ENCODE peak calls at places on chromosome 13, in eight cellular contexts. N, V, S, Q, H, P, L and R are unnamed samples.

GRCh38 chr13:86476656-86477055 is 677.4 kb upstream of the SLITRK6 start:
- DNase-seq in N (no peak), V (no peak), S (no peak), Q (no peak), H (no peak), P (peak; percentile 20), L (no peak), R (no peak)

GRCh38 chr13:75864718-75865117 is 228.6 kb downstream of the LMO7 start:
- DNase-seq in N (no peak), V (no peak), S (no peak), Q (no peak), H (peak; percentile 68), P (no peak), L (no peak), R (no peak)

GRCh38 chr13:34076319-34076718 is 258.4 kb downstream of the RFC3 start:
- DNase-seq in N (no peak), V (no peak), S (no peak), Q (no peak), H (no peak), P (no peak), L (no peak), R (no peak)

GRCh38 chr13:75521956-75522355 is 15.7 kb downstream of the COMMD6 start:
- DNase-seq in N (no peak), V (no peak), S (no peak), Q (no peak), H (no peak), P (no peak), L (no peak), R (no peak)

GRCh38 chr13:97125810-97126738 is 96.1 kb upstream of the MBNL2 start:
- DNase-seq in N (no peak), V (no peak), S (no peak), Q (no peak), H (peak; percentile 54), P (peak; percentile 67), L (peak; percentile 64), R (no peak)

GRCh38 chr13:41639237-41639904 is 182.0 kb downstream of the RGCC start:
- DNase-seq in N (no peak), V (no peak), S (no peak), Q (no peak), H (no peak), P (no peak), L (no peak), R (no peak)

GRCh38 chr13:35162420-35162819 is 220.3 kb downstream of the NBEA start:
- DNase-seq in N (no peak), V (no peak), S (no peak), Q (no peak), H (no peak), P (no peak), L (no peak), R (no peak)

GRCh38 chr13:51797664-51798488 is 6.1 kb downstream of the DHRS12 start:
- DNase-seq in N (no peak), V (no peak), S (peak; percentile 93), Q (no peak), H (peak; percentile 67), P (peak; percentile 80), L (peak; percentile 85), R (no peak)

GRCh38 chr13:70171151-70171550 is 62.9 kb upstream of the KLHL1 start:
- DNase-seq in N (no peak), V (no peak), S (no peak), Q (no peak), H (no peak), P (no peak), L (no peak), R (no peak)

GRCh38 chr13:40165533-40165932 is 500.9 kb downstream of the FOXO1 start:
- DNase-seq in N (no peak), V (no peak), S (no peak), Q (no peak), H (no peak), P (no peak), L (no peak), R (no peak)
- H3K4me3 ChIP-seq in N (no peak overlapping the region), V (no peak overlapping the region), S (no peak overlapping the region), Q (no peak overlapping the region), H (no peak overlapping the region), P (no peak overlapping the region), L (no peak overlapping the region), R (no peak overlapping the region)

DNA sequence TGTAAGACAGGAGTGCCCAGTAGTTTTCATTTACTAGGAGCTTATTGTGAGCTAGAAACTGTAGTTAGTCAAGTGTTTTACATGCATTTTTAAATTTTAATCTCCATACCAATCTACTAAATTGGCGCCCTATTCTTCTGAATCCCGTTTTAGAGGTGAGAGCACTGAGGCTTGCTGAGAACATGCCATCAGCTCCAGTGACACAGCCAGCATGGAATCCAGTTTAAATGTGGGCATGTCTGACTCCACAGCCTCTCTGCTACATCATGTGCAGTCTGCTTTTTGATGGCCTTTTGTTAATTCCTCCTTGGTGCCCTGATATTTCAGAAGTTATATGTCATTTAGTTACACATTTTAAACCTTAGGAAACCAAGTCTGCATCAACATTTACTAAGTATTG is 325.4 kb downstream of the DLEU7 start:
- DNase-seq in N (no peak), V (no peak), S (no peak), Q (no peak), H (no peak), P (no peak), L (no peak), R (no peak)
- H3K4me1 ChIP-seq in N (peaks cover 61% of the 10 kb centered on the region), V (peaks cover 2% of the 10 kb centered on the region), S (peaks cover 24% of the 10 kb centered on the region), Q (no peaks in the 10 kb centered on the region), H (peaks cover 9% of the 10 kb centered on the region), P (peaks cover 38% of the 10 kb centered on the region), L (peaks cover 75% of the 10 kb centered on the region), R (peaks cover 25% of the 10 kb centered on the region)

GRCh38 chr13:110869231-110869804 is 45.6 kb downstream of the ANKRD10 start:
- DNase-seq in N (peak; percentile 46), V (no peak), S (no peak), Q (no peak), H (no peak), P (peak; percentile 77), L (no peak), R (no peak)
- H3K4me3 ChIP-seq in N (no peak overlapping the region), V (no peak overlapping the region), S (no peak overlapping the region), Q (peak overlapping the region; percentile 24), H (no peak overlapping the region), P (peak overlapping the region; percentile 63), L (no peak overlapping the region), R (peak overlapping the region; percentile 50)

DNA sequence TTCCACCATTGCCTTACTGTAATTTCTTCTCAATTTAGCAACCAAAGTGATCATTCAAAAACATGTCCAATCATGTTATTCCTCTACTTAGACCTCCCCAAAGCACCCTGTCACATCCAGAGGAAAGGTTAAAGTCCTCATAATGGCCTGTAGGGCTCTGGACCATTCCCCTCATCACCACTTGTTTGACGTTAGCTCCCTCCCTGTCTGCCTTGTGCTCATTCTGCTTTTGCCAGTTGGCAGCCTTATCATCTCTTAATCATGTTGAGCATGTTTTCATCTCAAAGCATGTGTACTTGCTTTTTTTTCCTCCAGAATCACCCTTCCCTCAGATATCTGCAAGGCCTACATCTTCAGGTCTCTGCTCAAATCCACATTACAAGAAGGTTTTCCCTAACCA is 25.8 kb downstream of the UBAC2 start:
- DNase-seq in N (no peak), V (no peak), S (no peak), Q (no peak), H (no peak), P (no peak), L (no peak), R (no peak)
- H3K4me1 ChIP-seq in N (peaks cover 98% of the 10 kb centered on the region), V (peaks cover 7% of the 10 kb centered on the region), S (peaks cover 12% of the 10 kb centered on the region), Q (no peaks in the 10 kb centered on the region), H (peaks cover 10% of the 10 kb centered on the region), P (peaks cover 9% of the 10 kb centered on the region), L (peaks cover 9% of the 10 kb centered on the region), R (no peaks in the 10 kb centered on the region)